ENCODE peak calls at places on chromosomes 5 and 9, in six cellular contexts. One of them, this sample, is unnamed.

GRCh38 chr5:1783214-1783551 is 16.5 kb downstream of the MRPL36 start:
- DNase-seq in mesothelial cell of epicardium: no peak
- DNase-seq in hepatocyte: no peak
- DNase-seq in T-cell: no peak
- DNase-seq in AML-193: no peak
- DNase-seq in stimulated activated CD8-positive, alpha-beta memory T cell treated with anti-CD3 and anti-CD28 coated beads, Interleukin-2, amount 100 ng/mL, for 1 hour: no peak
- DNase-seq in this sample: no peak

GRCh38 chr5:41600738-41601137 is 90.3 kb upstream of the PLCXD3 start:
- DNase-seq in mesothelial cell of epicardium: no peak
- DNase-seq in hepatocyte: no peak
- DNase-seq in stimulated activated CD8-positive, alpha-beta memory T cell treated with anti-CD3 and anti-CD28 coated beads, Interleukin-2, amount 100 ng/mL, for 1 hour: no peak
- DNase-seq in T-cell: no peak
- DNase-seq in AML-193: no peak
- DNase-seq in this sample: no peak

GRCh38 chr5:164672931-164673694 is 1167.7 kb downstream of the MAT2B start:
- DNase-seq in mesothelial cell of epicardium: no peak
- DNase-seq in stimulated activated CD8-positive, alpha-beta memory T cell treated with anti-CD3 and anti-CD28 coated beads, Interleukin-2, amount 100 ng/mL, for 1 hour: no peak
- DNase-seq in AML-193: peak
- DNase-seq in T-cell: no peak
- DNase-seq in hepatocyte: no peak
- DNase-seq in this sample: peak

GRCh38 chr5:317086-317811 is 4.3 kb upstream of the AHRR start:
- DNase-seq in mesothelial cell of epicardium: peak
- DNase-seq in stimulated activated CD8-positive, alpha-beta memory T cell treated with anti-CD3 and anti-CD28 coated beads, Interleukin-2, amount 100 ng/mL, for 1 hour: no peak
- DNase-seq in hepatocyte: peak
- DNase-seq in T-cell: no peak
- DNase-seq in AML-193: peak
- DNase-seq in this sample: peak

GRCh38 chr9:36386396-36386795 is 13.7 kb downstream of the RNF38 start:
- DNase-seq in hepatocyte: no peak
- DNase-seq in stimulated activated CD8-positive, alpha-beta memory T cell treated with anti-CD3 and anti-CD28 coated beads, Interleukin-2, amount 100 ng/mL, for 1 hour: no peak
- DNase-seq in T-cell: no peak
- DNase-seq in mesothelial cell of epicardium: no peak
- DNase-seq in AML-193: no peak
- DNase-seq in this sample: no peak

GRCh38 chr5:107470007-107470582 is 200.6 kb downstream of the EFNA5 start:
- DNase-seq in hepatocyte: no peak
- DNase-seq in mesothelial cell of epicardium: no peak
- DNase-seq in T-cell: no peak
- DNase-seq in stimulated activated CD8-positive, alpha-beta memory T cell treated with anti-CD3 and anti-CD28 coated beads, Interleukin-2, amount 100 ng/mL, for 1 hour: no peak
- DNase-seq in AML-193: no peak
- DNase-seq in this sample: no peak

GRCh38 chr5:102895976-102896375 is 140.9 kb downstream of the PAM start:
- DNase-seq in hepatocyte: no peak
- DNase-seq in AML-193: no peak
- DNase-seq in stimulated activated CD8-positive, alpha-beta memory T cell treated with anti-CD3 and anti-CD28 coated beads, Interleukin-2, amount 100 ng/mL, for 1 hour: no peak
- DNase-seq in T-cell: no peak
- DNase-seq in mesothelial cell of epicardium: no peak
- DNase-seq in this sample: no peak

GRCh38 chr5:123181394-123181801 is 92.4 kb downstream of the PRDM6 start:
- DNase-seq in mesothelial cell of epicardium: no peak
- DNase-seq in stimulated activated CD8-positive, alpha-beta memory T cell treated with anti-CD3 and anti-CD28 coated beads, Interleukin-2, amount 100 ng/mL, for 1 hour: no peak
- DNase-seq in T-cell: no peak
- DNase-seq in hepatocyte: peak
- DNase-seq in AML-193: no peak
- DNase-seq in this sample: no peak

GRCh38 chr5:145340099-145340498 is 495.0 kb downstream of the PRELID2 start:
- DNase-seq in T-cell: no peak
- DNase-seq in mesothelial cell of epicardium: no peak
- DNase-seq in stimulated activated CD8-positive, alpha-beta memory T cell treated with anti-CD3 and anti-CD28 coated beads, Interleukin-2, amount 100 ng/mL, for 1 hour: no peak
- DNase-seq in AML-193: no peak
- DNase-seq in hepatocyte: no peak
- DNase-seq in this sample: no peak

GRCh38 chr5:172405226-172405625 is 49.1 kb downstream of the SH3PXD2B start:
- DNase-seq in stimulated activated CD8-positive, alpha-beta memory T cell treated with anti-CD3 and anti-CD28 coated beads, Interleukin-2, amount 100 ng/mL, for 1 hour: no peak
- DNase-seq in mesothelial cell of epicardium: no peak
- DNase-seq in hepatocyte: no peak
- DNase-seq in T-cell: no peak
- DNase-seq in AML-193: no peak
- DNase-seq in this sample: no peak

GRCh38 chr9:75109210-75109839 is 21.0 kb downstream of the OSTF1 start:
- DNase-seq in AML-193: no peak
- DNase-seq in hepatocyte: no peak
- DNase-seq in stimulated activated CD8-positive, alpha-beta memory T cell treated with anti-CD3 and anti-CD28 coated beads, Interleukin-2, amount 100 ng/mL, for 1 hour: no peak
- DNase-seq in mesothelial cell of epicardium: no peak
- DNase-seq in T-cell: no peak
- DNase-seq in this sample: no peak

GRCh38 chr9:93677061-93677571 is 100.7 kb downstream of the PHF2 start:
- DNase-seq in stimulated activated CD8-positive, alpha-beta memory T cell treated with anti-CD3 and anti-CD28 coated beads, Interleukin-2, amount 100 ng/mL, for 1 hour: no peak
- DNase-seq in hepatocyte: no peak
- DNase-seq in mesothelial cell of epicardium: peak
- DNase-seq in AML-193: no peak
- DNase-seq in T-cell: no peak
- DNase-seq in this sample: no peak

GRCh38 chr5:154393850-154394249 is 51.9 kb upstream of the SAP30L start:
- DNase-seq in AML-193: no peak
- DNase-seq in stimulated activated CD8-positive, alpha-beta memory T cell treated with anti-CD3 and anti-CD28 coated beads, Interleukin-2, amount 100 ng/mL, for 1 hour: no peak
- DNase-seq in mesothelial cell of epicardium: no peak
- DNase-seq in hepatocyte: no peak
- DNase-seq in T-cell: no peak
- DNase-seq in this sample: no peak

GRCh38 chr5:60577116-60577515 is 122.8 kb downstream of the DEPDC1B start:
- DNase-seq in AML-193: no peak
- DNase-seq in hepatocyte: no peak
- DNase-seq in T-cell: no peak
- DNase-seq in stimulated activated CD8-positive, alpha-beta memory T cell treated with anti-CD3 and anti-CD28 coated beads, Interleukin-2, amount 100 ng/mL, for 1 hour: no peak
- DNase-seq in mesothelial cell of epicardium: no peak
- DNase-seq in this sample: no peak

GRCh38 chr9:77793909-77794308 is 145.8 kb upstream of the GNA14 start:
- DNase-seq in AML-193: no peak
- DNase-seq in hepatocyte: no peak
- DNase-seq in T-cell: no peak
- DNase-seq in stimulated activated CD8-positive, alpha-beta memory T cell treated with anti-CD3 and anti-CD28 coated beads, Interleukin-2, amount 100 ng/mL, for 1 hour: no peak
- DNase-seq in mesothelial cell of epicardium: no peak
- DNase-seq in this sample: no peak

This sample was measured in T47D.